ENCODE peak calls at places on chromosomes 11 and 22, in nine cellular contexts. E is gastrocnemius medialis; Q is hepatocyte; O is MM.1S; A is H9; C is kidney; P is pancreas; J is CD8-positive, alpha-beta memory T cell; V is K562. H is an unnamed sample.

GRCh38 chr11:75771646-75772410 is 3.2 kb downstream of the DGAT2 start:
- DNase-seq in E (no peak), Q (peak), O (no peak), A (no peak), C (peak), P (peak), J (no peak), V (no peak), H (no peak)

GRCh38 chr11:27520226-27520625 is 13.7 kb upstream of the LIN7C start:
- DNase-seq in E (no peak), Q (no peak), O (no peak), A (no peak), C (no peak), P (no peak), J (no peak), V (no peak), H (no peak)

GRCh38 chr22:26812731-26813130 is 155.3 kb downstream of the MIAT start:
- DNase-seq in E (no peak), Q (no peak), O (no peak), A (no peak), C (no peak), P (no peak), J (no peak), V (no peak), H (no peak)

GRCh38 chr11:90218606-90219005 is 4.2 kb downstream of the CHORDC1 start:
- DNase-seq in E (peak), Q (no peak), O (no peak), A (peak), C (peak), P (peak), J (no peak), V (peak), H (no peak)

GRCh38 chr22:48942698-48943566 is 884.7 kb downstream of the BRD1 start:
- DNase-seq in E (no peak), Q (no peak), O (no peak), A (peak), C (no peak), P (no peak), J (no peak), V (no peak), H (no peak)

GRCh38 chr11:20161230-20161918 is 1.1 kb upstream of the DBX1 start:
- DNase-seq in E (no peak), Q (peak), O (no peak), A (peak), C (no peak), P (no peak), J (no peak), V (no peak), H (no peak)

GRCh38 chr22:36017661-36018091 is 10.9 kb downstream of the RBFOX2 start:
- DNase-seq in E (no peak), Q (no peak), O (no peak), A (no peak), C (no peak), P (no peak), J (no peak), V (no peak), H (peak)

GRCh38 chr11:13105237-13105844 is 96.2 kb downstream of the RASSF10 start:
- DNase-seq in E (no peak), Q (peak), O (no peak), A (no peak), C (no peak), P (no peak), J (no peak), V (peak), H (no peak)

GRCh38 chr22:29456211-29456671 is 17.9 kb downstream of the RFPL1 start:
- DNase-seq in E (no peak), Q (no peak), O (no peak), A (no peak), C (no peak), P (no peak), J (no peak), V (no peak), H (no peak)

GRCh38 chr11:47908198-47908597 is 60.0 kb upstream of the NUP160 start:
- DNase-seq in E (no peak), Q (peak), O (no peak), A (no peak), C (no peak), P (no peak), J (no peak), V (no peak), H (no peak)

GRCh38 chr22:37564111-37564711 is 3.9 kb downstream of the CDC42EP1 start:
- DNase-seq in E (no peak), Q (no peak), O (no peak), A (no peak), C (no peak), P (no peak), J (no peak), V (no peak), H (no peak)
- H3K27ac ChIP-seq in E (peak), Q (peak), O (no peak), A (no peak), C (peak), P (peak), J (no peak), V (peak), H (no peak)

GRCh38 chr11:33867996-33868645 is 23.8 kb downstream of the LMO2 start:
- DNase-seq in E (no peak), Q (no peak), O (no peak), A (no peak), C (no peak), P (no peak), J (no peak), V (no peak), H (no peak)
- H3K27ac ChIP-seq in E (peak), Q (peak), O (no peak), A (no peak), C (peak), P (peak), J (peak), V (peak), H (no peak)

GRCh38 chr22:31046591-31047226 is 34.4 kb upstream of the SMTN start:
- DNase-seq in E (peak), Q (no peak), O (no peak), A (peak), C (peak), P (no peak), J (no peak), V (peak), H (no peak)
- H3K27ac ChIP-seq in E (peak), Q (peak), O (no peak), A (no peak), C (no peak), P (no peak), J (no peak), V (peak), H (no peak)

DNA sequence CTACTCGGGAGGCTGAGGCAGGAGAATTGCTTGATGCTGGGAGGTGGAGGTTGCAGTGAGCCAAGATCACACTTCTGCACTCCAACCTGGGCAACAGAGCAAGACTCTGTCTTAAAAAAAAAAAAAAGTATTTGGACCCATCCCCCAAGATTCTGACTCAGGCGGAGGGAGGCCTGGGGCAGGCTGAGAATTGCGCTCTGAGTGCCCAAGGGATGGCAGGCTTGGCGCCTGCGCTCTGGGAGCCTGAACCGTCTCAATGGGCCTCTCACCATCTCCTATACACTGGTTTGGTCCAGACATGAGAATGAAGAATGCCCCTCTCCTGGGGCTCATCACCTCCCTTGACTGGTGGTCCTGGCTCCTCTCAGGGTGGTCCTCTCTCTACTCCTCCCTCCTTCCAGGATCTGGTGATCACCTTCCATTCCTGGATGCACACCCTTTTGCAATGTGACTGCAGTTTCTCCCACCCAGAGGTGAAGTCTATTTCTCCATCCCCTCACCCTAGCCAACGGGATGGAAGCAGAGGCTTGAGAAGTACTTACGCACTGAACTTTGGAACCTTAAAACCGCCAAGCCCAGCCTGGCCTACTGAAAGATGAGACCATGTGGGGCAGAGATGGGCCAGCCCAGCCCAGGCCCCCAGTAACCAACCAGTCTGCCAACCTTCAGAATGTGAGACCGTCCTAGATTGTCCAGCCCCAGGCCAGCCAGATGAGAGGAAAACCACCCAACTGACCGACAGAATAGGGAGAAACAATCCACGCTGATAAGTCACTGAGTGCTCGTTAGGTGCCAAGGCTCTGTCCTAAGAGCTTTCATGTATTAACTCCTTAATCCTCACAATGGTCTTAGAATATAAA is 4.9 kb downstream of the POLR3H start:
- DNase-seq in E (no peak), Q (no peak), O (no peak), A (no peak), C (no peak), P (no peak), J (no peak), V (no peak), H (no peak)
- H3K27ac ChIP-seq in E (peak), Q (no peak), O (no peak), A (no peak), C (no peak), P (no peak), J (no peak), V (peak), H (no peak)

GRCh38 chr11:64891880-64892279 is 13.5 kb upstream of the EHD1 start:
- DNase-seq in E (no peak), Q (no peak), O (no peak), A (no peak), C (no peak), P (no peak), J (no peak), V (no peak), H (no peak)

GRCh38 chr11:64890084-64890944 is 11.9 kb upstream of the EHD1 start:
- DNase-seq in E (no peak), Q (no peak), O (no peak), A (no peak), C (no peak), P (no peak), J (no peak), V (no peak), H (no peak)

GRCh38 chr11:64892411-64892831 is 14.0 kb upstream of the EHD1 start:
- DNase-seq in E (no peak), Q (no peak), O (no peak), A (no peak), C (peak), P (no peak), J (no peak), V (no peak), H (no peak)

GRCh38 chr11:64892838-64893193 is 14.4 kb upstream of the EHD1 start:
- DNase-seq in E (no peak), Q (no peak), O (no peak), A (no peak), C (no peak), P (no peak), J (no peak), V (no peak), H (no peak)

GRCh38 chr11:64891215-64891848 is 12.9 kb upstream of the EHD1 start:
- DNase-seq in E (no peak), Q (peak), O (no peak), A (no peak), C (peak), P (no peak), J (no peak), V (no peak), H (no peak)
- H3K27ac ChIP-seq in E (no peak), Q (peak), O (no peak), A (no peak), C (peak), P (peak), J (no peak), V (no peak), H (no peak)

DNA sequence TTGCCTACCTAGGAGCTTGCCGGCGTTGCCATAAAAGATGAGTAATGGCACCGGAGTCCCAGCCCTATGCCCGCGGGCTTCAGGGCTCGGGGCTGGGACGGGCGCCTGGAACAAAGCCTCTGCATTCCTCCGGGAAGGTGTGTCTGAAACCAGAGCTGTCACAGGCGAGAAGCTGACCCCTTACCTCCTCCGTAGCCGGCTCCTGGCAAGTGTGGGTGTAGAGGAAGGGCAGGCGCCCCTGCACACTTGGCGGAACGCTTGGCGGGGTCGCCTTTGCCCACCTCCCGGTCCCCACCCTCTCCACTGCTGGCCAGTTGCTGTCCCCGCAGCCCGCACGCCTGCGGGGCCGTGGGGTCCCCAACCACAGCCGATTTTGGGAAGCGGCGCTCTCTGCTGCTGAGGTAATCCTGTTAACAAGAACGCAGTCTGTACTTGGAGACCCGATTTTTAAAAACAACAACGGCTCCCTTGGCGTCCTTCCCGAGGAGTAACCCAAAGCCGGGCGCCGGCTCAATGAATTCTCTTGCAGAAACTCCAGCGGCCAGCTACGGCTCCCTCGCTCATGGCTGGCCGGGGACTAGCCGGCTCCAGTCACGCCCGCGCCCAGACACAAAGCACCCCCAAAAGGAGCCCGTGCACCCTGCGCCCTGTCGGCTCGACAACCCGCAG is 89.3 kb downstream of the PLEKHA7 start:
- DNase-seq in E (peak), Q (peak), O (no peak), A (peak), C (peak), P (peak), J (no peak), V (no peak), H (no peak)
- H3K27ac ChIP-seq in E (peak), Q (peak), O (peak), A (no peak), C (peak), P (peak), J (no peak), V (no peak), H (no peak)